ENCODE peak calls at places on chromosome 15, in ten cellular contexts. C is head of caudate nucleus; W is neural crest cell; A is left ventricle myocardium inferior; F is GM23338; G is NCI-H1092 treated with DMSO at 0.1 percent for 48 hours; V is activated CD8-positive, alpha-beta memory T cell treated with anti-CD3 and anti-CD28 coated beads, Interleukin-2, amount 10 ng/mL, durations not matched to agents 7 days and 5 days; Y is RWPE1; Z is MV-4-11; U is AG08395. D is an unnamed sample.

GRCh38 chr15:22992026-22992331 is 11.8 kb upstream of the CYFIP1 start:
- DNase-seq in F (no peak), W (no peak), G (no peak), A (no peak), Y (no peak), U (no peak), Z (peak; percentile 23), V (no peak), C (no peak), D (no peak)

GRCh38 chr15:40388941-40389823 is 6.7 kb downstream of the KNSTRN start:
- DNase-seq in Z (peak; percentile 98), F (no peak), A (no peak), G (no peak), U (no peak), C (no peak), W (no peak), V (no peak), Y (no peak), D (peak; percentile 11)

GRCh38 chr15:88612186-88612796 is 8.8 kb upstream of the AEN start:
- DNase-seq in U (no peak), V (no peak), C (no peak), W (no peak), Z (no peak), Y (no peak), F (peak; percentile 56), A (no peak), G (no peak), D (no peak)

GRCh38 chr15:51076898-51077564 is 17.7 kb downstream of the TNFAIP8L3 start:
- DNase-seq in U (peak; percentile 61), F (peak; percentile 73), Z (peak; percentile 98), C (peak; percentile 20), W (no peak), Y (no peak), V (peak; percentile 77), G (no peak), A (peak; percentile 52), D (no peak)

GRCh38 chr15:75836953-75837321 is 6.3 kb upstream of the UBE2Q2 start:
- DNase-seq in F (no peak), V (peak; percentile 92), U (peak; percentile 86), Y (peak; percentile 57), C (no peak), A (no peak), G (no peak), W (no peak), Z (peak; percentile 93), D (peak; percentile 92)

GRCh38 chr15:53072077-53072476 is 281.9 kb upstream of the ONECUT1 start:
- DNase-seq in Y (peak; percentile 84), V (peak; percentile 41), U (no peak), F (peak; percentile 76), C (peak; percentile 3), G (peak; percentile 70), W (peak; percentile 78), A (no peak), Z (peak; percentile 4), D (peak; percentile 27)

GRCh38 chr15:92636950-92637481 is 18.6 kb downstream of the FAM174B start:
- DNase-seq in F (peak; percentile 69), A (no peak), G (peak; percentile 25), V (no peak), Y (peak; percentile 23), W (no peak), Z (no peak), C (no peak), U (no peak), D (no peak)

GRCh38 chr15:78766041-78766440 is 45.2 kb downstream of the ADAMTS7 start:
- DNase-seq in F (no peak), W (no peak), G (no peak), A (no peak), V (no peak), Y (no peak), C (no peak), Z (no peak), U (no peak), D (no peak)

GRCh38 chr15:101014921-101015841 is 96.0 kb downstream of the LRRK1 start:
- DNase-seq in G (peak; percentile 42), U (peak; percentile 86), Y (peak; percentile 84), Z (peak; percentile 11), F (peak; percentile 91), C (peak; percentile 82), A (peak; percentile 75), V (peak; percentile 76), W (peak; percentile 79), D (peak; percentile 35)

GRCh38 chr15:95016511-95017219 is 785.3 kb downstream of the MCTP2 start:
- DNase-seq in V (no peak), F (no peak), C (no peak), A (no peak), G (no peak), Z (no peak), Y (no peak), U (peak; percentile 17), W (no peak), D (no peak)

GRCh38 chr15:77160562-77161481 is 89.9 kb upstream of the TSPAN3 start:
- DNase-seq in F (peak; percentile 16), Y (peak; percentile 51), G (no peak), Z (peak; percentile 16), W (no peak), C (no peak), V (no peak), A (no peak), U (no peak), D (peak; percentile 83)

GRCh38 chr15:95394186-95395067 is 936.1 kb upstream of the NR2F2 start:
- DNase-seq in C (no peak), U (no peak), F (no peak), Y (no peak), A (no peak), W (no peak), Z (no peak), G (no peak), V (no peak), D (no peak)

D was measured in Kasumi-1.